ENCODE peak calls at places on chromosome 19, in six cellular contexts. F, R, O, V, K and U are unnamed samples.
A peak's percentile ranks its signal among the peaks of the same experiment; 100 is the strongest.

GRCh38 chr19:37943480-37943879 is 36.5 kb downstream of the SIPA1L3 start:
- DNase-seq in F (no peak), R (no peak), O (peak; percentile 43), V (no peak), K (no peak), U (no peak)

GRCh38 chr19:40006273-40006691 is 9.4 kb downstream of the ZNF546 start:
- DNase-seq in F (no peak), R (no peak), O (no peak), V (no peak), K (no peak), U (no peak)

GRCh38 chr19:35731779-35732405 is 10.4 kb downstream of the IGFLR1 start:
- DNase-seq in F (no peak), R (no peak), O (no peak), V (no peak), K (no peak), U (no peak)

GRCh38 chr19:45897413-45897812 is 5.0 kb downstream of the MYPOP start:
- DNase-seq in F (no peak), R (no peak), O (no peak), V (no peak), K (no peak), U (no peak)

GRCh38 chr19:52897149-52897935 is at the start of gene ZNF320:
- DNase-seq in F (peak; percentile 99), R (no peak), O (peak; percentile 98), V (peak; percentile 99), K (peak; percentile 99), U (peak; percentile 93)

GRCh38 chr19:2127758-2128157 is 23.6 kb downstream of the AP3D1 start:
- DNase-seq in F (no peak), R (no peak), O (no peak), V (no peak), K (no peak), U (no peak)

GRCh38 chr19:1389033-1389940 is 5.6 kb downstream of the NDUFS7 start:
- DNase-seq in F (no peak), R (no peak), O (no peak), V (no peak), K (no peak), U (no peak)

GRCh38 chr19:39970424-39970673 is 616 bp upstream of the PSMC4 start:
- DNase-seq in F (no peak), R (no peak), O (no peak), V (no peak), K (no peak), U (no peak)

GRCh38 chr19:17575871-17576757 is 20.7 kb downstream of the COLGALT1 start:
- DNase-seq in F (peak; percentile 77), R (no peak), O (no peak), V (no peak), K (no peak), U (no peak)

GRCh38 chr19:48969276-48970138 is 4.4 kb downstream of the FTL start:
- DNase-seq in F (peak; percentile 77), R (no peak), O (no peak), V (no peak), K (no peak), U (no peak)

GRCh38 chr19:7547153-7547552 is 11.6 kb downstream of the PNPLA6 start:
- DNase-seq in F (no peak), R (no peak), O (no peak), V (no peak), K (no peak), U (no peak)

GRCh38 chr19:48757741-48758144 is 2.4 kb downstream of the FGF21 start:
- DNase-seq in F (no peak), R (peak; percentile 38), O (no peak), V (no peak), K (no peak), U (no peak)

GRCh38 chr19:8609210-8610040 is 1.1 kb downstream of the ADAMTS10 start:
- DNase-seq in F (peak; percentile 87), R (peak; percentile 32), O (peak; percentile 30), V (no peak), K (peak; percentile 82), U (no peak)

GRCh38 chr19:16645140-16645539 is 14.8 kb downstream of the SMIM7 start:
- DNase-seq in F (no peak), R (no peak), O (no peak), V (no peak), K (no peak), U (no peak)

GRCh38 chr19:11699931-11700794 is 38.6 kb downstream of the ZNF823 start:
- DNase-seq in F (peak; percentile 72), R (peak; percentile 33), O (no peak), V (no peak), K (no peak), U (no peak)

GRCh38 chr19:48390188-48391099 is 907 bp downstream of the KDELR1 start:
- DNase-seq in F (peak; percentile 82), R (peak; percentile 44), O (peak; percentile 70), V (no peak), K (peak; percentile 84), U (peak; percentile 52)

GRCh38 chr19:5594521-5594950 is 26.8 kb upstream of the TINCR start:
- DNase-seq in F (no peak), R (peak; percentile 79), O (no peak), V (no peak), K (no peak), U (no peak)

GRCh38 chr19:15779756-15780476 is 7.5 kb upstream of the OR10H5 start:
- DNase-seq in F (no peak), R (peak; percentile 45), O (peak; percentile 60), V (peak; percentile 90), K (no peak), U (peak; percentile 60)

GRCh38 chr19:10501971-10502523 is 1.1 kb downstream of the KEAP1 start:
- DNase-seq in F (peak; percentile 58), R (peak; percentile 33), O (peak; percentile 98), V (no peak), K (peak; percentile 71), U (peak; percentile 83)

GRCh38 chr19:11242864-11243797 is 3.7 kb downstream of the ANGPTL8 start:
- DNase-seq in F (peak; percentile 95), R (peak; percentile 61), O (peak; percentile 96), V (peak; percentile 98), K (peak; percentile 100), U (peak; percentile 79)

DNA sequence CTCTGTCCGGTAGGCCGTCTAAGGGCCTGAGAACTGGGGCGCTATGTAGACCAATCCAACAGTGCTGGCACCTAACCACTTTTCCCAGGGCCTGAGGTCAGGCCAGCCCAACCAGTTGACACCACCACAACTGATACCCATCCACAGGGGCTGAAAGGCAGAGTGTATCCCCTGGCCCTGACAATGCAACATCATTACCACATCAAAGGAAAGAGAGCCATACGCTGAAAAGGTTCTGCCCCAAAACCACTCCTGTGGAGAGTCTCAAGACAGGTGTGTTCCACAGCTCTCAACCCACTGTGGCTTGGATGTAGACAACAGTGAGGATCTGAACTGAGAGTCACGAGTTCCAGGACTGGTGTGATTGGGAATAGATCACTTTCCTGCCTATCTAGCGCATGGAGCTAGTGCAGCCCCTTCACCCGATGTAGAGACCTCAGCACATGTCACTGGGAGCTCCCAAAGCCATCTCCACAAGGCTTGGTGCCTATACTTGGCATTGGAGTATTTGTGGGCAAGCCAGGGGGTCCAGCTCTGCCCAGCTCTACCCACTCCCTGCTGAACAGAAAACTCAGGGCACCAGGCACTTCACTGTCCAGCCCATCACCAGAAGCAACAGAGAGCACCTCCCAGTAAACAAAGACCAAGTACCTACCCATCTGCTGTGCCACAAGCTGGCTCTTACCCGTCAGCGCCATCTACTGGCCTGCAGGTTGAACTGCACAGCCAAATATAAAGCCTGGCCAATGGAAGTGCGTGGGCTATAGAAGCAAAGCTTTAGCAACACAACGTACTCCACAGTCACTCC is 579.5 kb downstream of the UQCRFS1 start:
- DNase-seq in F (peak; percentile 74), R (no peak), O (no peak), V (peak; percentile 75), K (peak; percentile 72), U (no peak)
- TF ChIP-seq CTCF in F (peak; percentile 99), R (peak; percentile 64), O (peak; percentile 29), V (peak; percentile 31), K (peak; percentile 99), U (peak; percentile 38)

GRCh38 chr19:54148158-54148557 is 10.6 kb downstream of the CNOT3 start:
- DNase-seq in F (no peak), R (no peak), O (no peak), V (no peak), K (no peak), U (no peak)

GRCh38 chr19:54151362-54152035 is 8.0 kb downstream of the LENG1 start:
- DNase-seq in F (no peak), R (no peak), O (no peak), V (no peak), K (no peak), U (no peak)

GRCh38 chr19:54147676-54148075 is 10.1 kb downstream of the CNOT3 start:
- DNase-seq in F (no peak), R (no peak), O (no peak), V (no peak), K (no peak), U (no peak)

GRCh38 chr19:54152267-54152666 is 7.3 kb downstream of the LENG1 start:
- DNase-seq in F (no peak), R (no peak), O (no peak), V (no peak), K (no peak), U (no peak)

GRCh38 chr19:54149021-54149812 is 10.3 kb downstream of the LENG1 start:
- DNase-seq in F (no peak), R (no peak), O (no peak), V (no peak), K (no peak), U (no peak)
- H3K4me1 ChIP-seq in F (no peaks in the 10 kb centered on the region), R (no peaks in the 10 kb centered on the region), O (peaks cover 4% of the 10 kb centered on the region), V (peaks cover 43% of the 10 kb centered on the region), K (no peaks in the 10 kb centered on the region), U (no peaks in the 10 kb centered on the region)

DNA sequence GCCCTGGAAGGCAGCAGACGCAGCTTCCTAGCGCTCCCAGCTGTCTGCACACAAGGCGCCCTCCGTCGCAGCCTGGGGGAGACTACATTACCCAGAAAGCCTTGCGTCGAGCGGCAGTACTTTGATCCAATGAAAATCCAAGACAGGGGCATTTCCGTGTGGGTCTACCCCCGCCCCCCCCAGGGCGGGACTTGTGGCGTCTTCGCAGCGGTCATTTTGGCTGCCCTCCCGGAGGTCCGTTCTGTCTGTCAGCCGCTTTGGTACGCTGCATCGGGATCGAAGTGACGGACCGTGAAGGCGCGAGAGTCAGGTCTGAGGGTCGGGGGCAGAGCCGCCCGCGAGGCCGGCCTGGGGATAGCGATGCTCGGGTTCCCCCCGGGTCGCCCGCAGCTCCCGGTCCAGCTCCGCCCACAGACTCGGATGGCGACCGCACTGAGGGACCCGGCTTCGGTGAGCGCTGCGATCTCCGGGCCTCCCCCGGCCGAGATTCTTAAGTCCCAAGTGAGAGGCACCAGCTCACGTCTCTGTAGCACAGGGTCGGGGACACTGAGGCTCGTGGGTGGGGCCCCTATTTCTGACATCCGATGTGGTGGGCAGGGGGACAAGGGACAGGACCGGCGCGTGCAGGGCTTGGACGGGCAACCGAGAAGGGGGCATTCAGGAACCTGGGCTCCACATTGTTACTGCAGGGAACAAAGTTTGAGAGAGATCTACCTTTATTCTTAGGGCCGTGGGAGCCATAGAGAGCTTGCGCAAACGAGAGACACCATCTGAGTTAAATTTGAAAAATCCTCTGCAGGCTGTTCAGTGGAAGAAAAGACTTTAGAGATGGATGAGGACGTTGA is at the start of gene ZNF211:
- DNase-seq in F (peak; percentile 98), R (peak; percentile 92), O (peak; percentile 92), V (peak; percentile 98), K (peak; percentile 93), U (peak; percentile 89)
- TF ChIP-seq POLR2AphosphoS5 in F (peak; percentile 82), R (no peak), O (peak; percentile 51), V (peak; percentile 88), K (no peak), U (peak; percentile 96)

DNA sequence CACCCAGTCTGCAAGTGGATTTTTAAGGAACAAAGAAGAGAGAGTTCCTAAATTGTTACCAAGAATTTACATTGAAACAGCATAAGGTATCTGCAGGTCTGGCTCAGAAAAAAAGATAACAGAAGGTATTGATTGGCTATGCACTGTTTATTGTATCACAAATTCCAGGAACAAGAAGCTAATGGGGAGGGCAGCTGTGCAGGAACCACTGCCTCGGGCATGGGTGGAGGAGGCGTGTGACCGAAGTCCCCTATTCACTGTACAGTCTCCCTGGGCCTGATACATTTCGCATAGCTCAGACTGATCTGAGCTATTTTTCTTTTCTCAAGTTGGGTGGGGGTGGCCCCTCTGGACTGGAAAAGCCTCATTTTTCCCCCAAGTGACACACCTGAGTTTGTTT is 11.7 kb downstream of the NECTIN2 start:
- DNase-seq in F (no peak), R (no peak), O (peak; percentile 47), V (no peak), K (no peak), U (no peak)
- TF ChIP-seq CTCF in F (no peak), R (no peak), O (no peak), V (no peak), K (no peak), U (no peak)